ENCODE peak calls at places on chromosome 19, in six cellular contexts. W, X, I, R, V and E are unnamed samples.

GRCh38 chr19:6021878-6022569 is 44.1 kb upstream of the RANBP3 start:
- DNase-seq in R (peak; percentile 73), I (peak; percentile 51), X (peak; percentile 77), W (peak; percentile 61), V (peak; percentile 75), E (peak; percentile 77)

GRCh38 chr19:41917676-41918075 is 10.6 kb downstream of the ERFL start:
- DNase-seq in I (no peak), X (no peak), R (no peak), V (no peak), W (no peak), E (no peak)

GRCh38 chr19:46000497-46001246 is 5.4 kb downstream of the CCDC61 start:
- DNase-seq in R (peak; percentile 13), V (peak; percentile 78), W (no peak), X (peak; percentile 62), I (no peak), E (peak; percentile 62)

GRCh38 chr19:42076375-42076944 is 494 bp downstream of the ZNF574 start:
- DNase-seq in X (peak; percentile 37), R (no peak), V (no peak), I (no peak), W (no peak), E (peak; percentile 15)

GRCh38 chr19:45267296-45267695 is 16.2 kb downstream of the MARK4 start:
- DNase-seq in W (no peak), X (no peak), I (no peak), R (no peak), V (no peak), E (no peak)

GRCh38 chr19:48830088-48830487 is 6.2 kb downstream of the HSD17B14 start:
- DNase-seq in I (no peak), W (no peak), R (no peak), V (no peak), X (no peak), E (no peak)

GRCh38 chr19:2782357-2782935 is 627 bp downstream of the SGTA start:
- DNase-seq in R (no peak), X (no peak), V (no peak), I (no peak), W (no peak), E (no peak)

GRCh38 chr19:48573163-48573505 is 21.2 kb downstream of the SULT2B1 start:
- DNase-seq in W (no peak), X (no peak), I (no peak), R (no peak), V (no peak), E (no peak)

GRCh38 chr19:32061304-32061703 is 284.1 kb upstream of the ZNF507 start:
- DNase-seq in W (no peak), I (no peak), V (no peak), R (no peak), X (no peak), E (no peak)

GRCh38 chr19:51808333-51808986 is 13.5 kb downstream of the FPR3 start:
- DNase-seq in V (no peak), X (no peak), W (no peak), R (no peak), I (no peak), E (no peak)

GRCh38 chr19:8342684-8343482 is at the start of gene KANK3:
- DNase-seq in W (peak; percentile 92), V (peak; percentile 97), I (peak; percentile 70), X (peak; percentile 88), R (peak; percentile 70), E (peak; percentile 90)

GRCh38 chr19:17279436-17279835 is 2.3 kb upstream of the ANKLE1 start:
- DNase-seq in W (no peak), I (no peak), X (no peak), R (no peak), V (no peak), E (no peak)

GRCh38 chr19:7883796-7884570 is 4.3 kb upstream of the LRRC8E start:
- DNase-seq in X (no peak), W (no peak), R (no peak), V (no peak), I (no peak), E (no peak)

GRCh38 chr19:35592226-35592625 is 6.3 kb downstream of the PMIS2 start:
- DNase-seq in V (peak; percentile 45), W (no peak), I (peak; percentile 5), R (no peak), X (no peak), E (peak; percentile 27)

GRCh38 chr19:7492142-7493055 is 3.6 kb upstream of the PEX11G start:
- DNase-seq in I (no peak), R (no peak), W (no peak), X (no peak), V (no peak), E (no peak)

GRCh38 chr19:3122512-3122870 is 13.3 kb upstream of the GNA15 start:
- DNase-seq in I (no peak), R (no peak), V (no peak), W (no peak), X (no peak), E (no peak)

GRCh38 chr19:19033176-19033425 is 216 bp downstream of the SUGP2 start:
- DNase-seq in V (no peak), W (no peak), I (no peak), R (no peak), X (no peak), E (no peak)